ENCODE peak calls at places on chromosomes 6 and 20, in six cellular contexts. S, G, T, M, B and R are unnamed samples.

GRCh38 chr6:27168586-27169443 is 78.7 kb upstream of the PRSS16 start:
- DNase-seq in B (no peak), T (no peak), S (no peak), M (no peak), G (no peak), R (peak)

GRCh38 chr6:88380618-88381288 is 214.6 kb upstream of the CNR1 start:
- DNase-seq in T (no peak), B (no peak), G (no peak), M (no peak), S (no peak), R (no peak)

GRCh38 chr6:79872986-79873385 is 74.4 kb downstream of the ELOVL4 start:
- DNase-seq in T (no peak), G (no peak), M (no peak), S (no peak), B (no peak), R (no peak)

GRCh38 chr6:736657-737446 is 43.9 kb upstream of the EXOC2 start:
- DNase-seq in B (no peak), S (no peak), M (no peak), G (no peak), T (no peak), R (no peak)

GRCh38 chr6:137798261-137798660 is 68.8 kb upstream of the TNFAIP3 start:
- DNase-seq in B (no peak), M (no peak), G (no peak), S (no peak), T (no peak), R (peak)

GRCh38 chr20:25676164-25676809 is 20.4 kb downstream of the ZNF337 start:
- DNase-seq in S (no peak), T (no peak), G (no peak), B (no peak), M (no peak), R (no peak)

GRCh38 chr6:41732601-41733348 is 2.6 kb downstream of the TFEB start:
- DNase-seq in G (no peak), M (no peak), B (peak), T (peak), S (no peak), R (peak)

GRCh38 chr6:91860951-91861350 is 1274.1 kb upstream of the MAP3K7 start:
- DNase-seq in T (no peak), B (no peak), S (no peak), G (no peak), M (no peak), R (no peak)

GRCh38 chr6:20415304-20416062 is 13.8 kb downstream of the E2F3 start:
- DNase-seq in B (no peak), S (no peak), M (no peak), G (no peak), T (no peak), R (no peak)

GRCh38 chr6:135922746-135923145 is 71.2 kb downstream of the PDE7B start:
- DNase-seq in T (no peak), S (peak), M (no peak), G (no peak), B (no peak), R (no peak)

GRCh38 chr6:82589509-82590206 is 226.0 kb downstream of the TPBG start:
- DNase-seq in G (peak), M (no peak), B (peak), T (peak), S (no peak), R (peak)

GRCh38 chr20:56229821-56230220 is 18.7 kb upstream of the MC3R start:
- DNase-seq in B (no peak), G (no peak), S (no peak), M (no peak), T (no peak), R (no peak)

GRCh38 chr6:11050735-11051134 is 6.6 kb upstream of the ELOVL2 start:
- DNase-seq in M (no peak), G (no peak), S (no peak), T (no peak), B (no peak), R (no peak)

GRCh38 chr6:137776786-137777185 is 90.3 kb upstream of the TNFAIP3 start:
- DNase-seq in S (no peak), T (no peak), B (no peak), M (no peak), G (no peak), R (peak)

GRCh38 chr6:1111361-1111760 is 200.5 kb upstream of the FOXQ1 start:
- DNase-seq in S (no peak), T (no peak), B (no peak), M (no peak), G (no peak), R (no peak)

GRCh38 chr6:28203201-28203600 is 21.9 kb upstream of the ZSCAN9 start:
- DNase-seq in S (no peak), T (no peak), G (peak), B (no peak), M (no peak), R (no peak)
- TF ChIP-seq CTCF in S (no peak), T (no peak), G (no peak), B (no peak), M (no peak), R (no peak)

GRCh38 chr20:21127201-21127981 is 1.5 kb downstream of the KIZ start:
- DNase-seq in M (no peak), T (no peak), B (no peak), S (no peak), G (no peak), R (peak)

GRCh38 chr20:21124190-21124589 is 1.7 kb upstream of the KIZ start:
- DNase-seq in S (no peak), B (no peak), G (no peak), T (no peak), M (no peak), R (peak)

GRCh38 chr20:21129861-21130260 is 4.0 kb downstream of the KIZ start:
- DNase-seq in B (no peak), G (no peak), M (no peak), S (no peak), T (no peak), R (no peak)

GRCh38 chr20:21125849-21126840 is at the start of gene KIZ:
- DNase-seq in S (peak), B (peak), G (peak), T (peak), M (peak), R (peak)

DNA sequence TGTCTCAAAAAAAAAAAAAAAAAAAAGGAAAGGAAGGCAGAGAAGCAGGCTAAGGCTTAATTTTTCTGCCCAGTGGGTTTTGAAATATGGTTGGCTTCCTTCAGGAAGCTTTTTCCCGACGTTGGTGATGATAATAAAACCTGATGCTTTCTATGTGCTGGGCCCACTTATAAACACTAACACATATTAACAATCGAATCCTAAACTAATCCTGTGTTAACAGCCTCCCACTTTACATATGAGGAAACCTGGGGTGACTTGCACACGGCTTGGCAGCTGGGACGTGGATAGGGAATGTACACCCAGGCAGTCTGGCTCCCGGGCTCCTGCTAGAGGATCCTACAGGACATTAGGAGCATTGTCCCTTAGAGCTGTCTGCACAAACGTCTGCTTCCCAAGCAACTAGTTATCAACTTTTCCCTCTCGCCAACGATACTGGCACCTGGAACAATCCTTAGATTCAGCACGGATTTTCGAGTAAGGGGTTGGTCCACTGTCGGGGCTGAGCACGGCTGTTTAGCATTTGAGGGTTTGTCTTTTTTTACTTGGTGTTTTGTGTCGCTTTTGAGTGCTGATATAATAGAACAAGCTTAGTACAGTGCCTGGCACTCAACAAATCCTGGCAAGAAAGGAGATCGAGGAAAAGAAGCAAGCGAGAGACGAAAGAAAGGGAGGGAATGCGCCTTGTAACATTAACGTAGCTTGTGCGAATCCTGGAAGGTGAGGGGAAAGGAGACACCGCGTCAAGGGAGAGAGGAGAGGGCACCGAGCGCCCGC is 622 bp upstream of the KIZ start:
- DNase-seq in G (peak), B (peak), S (peak), M (peak), T (peak), R (peak)
- TF ChIP-seq CTCF in G (no peak), B (no peak), S (no peak), M (no peak), T (no peak), R (peak)

DNA sequence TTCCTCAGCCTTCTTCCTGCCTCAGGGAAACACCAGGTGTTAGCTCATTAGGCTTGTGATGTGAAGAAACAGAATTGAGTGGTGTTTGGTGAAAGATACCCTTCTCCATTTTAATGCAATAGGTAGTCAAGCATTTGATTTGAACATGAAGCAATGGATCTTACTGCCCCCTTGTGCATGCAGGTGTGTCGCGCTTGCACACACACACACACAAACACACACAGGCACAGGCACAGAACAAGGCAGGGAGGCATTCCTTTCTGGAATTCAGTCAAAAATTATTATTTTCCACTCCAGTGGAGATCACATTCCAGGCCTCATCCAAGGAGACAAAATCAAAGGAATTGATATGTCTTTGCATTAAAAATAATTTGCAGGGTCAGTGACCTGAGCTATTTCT is 667.0 kb upstream of the MARCKS start:
- DNase-seq in M (no peak), B (no peak), S (no peak), T (no peak), G (peak), R (no peak)
- TF ChIP-seq CTCF in M (no peak), B (no peak), S (no peak), T (no peak), G (no peak), R (no peak)

GRCh38 chr6:120764312-120764711 is 570.0 kb downstream of the TBC1D32 start:
- DNase-seq in T (no peak), B (no peak), M (no peak), S (no peak), G (no peak), R (no peak)
- TF ChIP-seq CTCF in T (no peak), B (no peak), M (no peak), S (no peak), G (no peak), R (no peak)

GRCh38 chr20:63172726-63173125 is 43.2 kb downstream of the YTHDF1 start:
- DNase-seq in B (peak), T (peak), M (no peak), S (no peak), G (peak), R (no peak)
- TF ChIP-seq CTCF in B (peak), T (no peak), M (no peak), S (no peak), G (peak), R (peak)

GRCh38 chr6:133837801-133838349 is 51.0 kb upstream of the TCF21 start:
- DNase-seq in G (peak), S (no peak), T (peak), M (peak), B (peak), R (peak)
- TF ChIP-seq CTCF in G (peak), S (peak), T (peak), M (peak), B (peak), R (peak)

GRCh38 chr20:58048096-58048702 is 180.3 kb downstream of the ANKRD60 start:
- DNase-seq in S (no peak), G (peak), B (no peak), T (no peak), M (peak), R (no peak)
- TF ChIP-seq CTCF in S (no peak), G (no peak), B (no peak), T (no peak), M (no peak), R (no peak)

DNA sequence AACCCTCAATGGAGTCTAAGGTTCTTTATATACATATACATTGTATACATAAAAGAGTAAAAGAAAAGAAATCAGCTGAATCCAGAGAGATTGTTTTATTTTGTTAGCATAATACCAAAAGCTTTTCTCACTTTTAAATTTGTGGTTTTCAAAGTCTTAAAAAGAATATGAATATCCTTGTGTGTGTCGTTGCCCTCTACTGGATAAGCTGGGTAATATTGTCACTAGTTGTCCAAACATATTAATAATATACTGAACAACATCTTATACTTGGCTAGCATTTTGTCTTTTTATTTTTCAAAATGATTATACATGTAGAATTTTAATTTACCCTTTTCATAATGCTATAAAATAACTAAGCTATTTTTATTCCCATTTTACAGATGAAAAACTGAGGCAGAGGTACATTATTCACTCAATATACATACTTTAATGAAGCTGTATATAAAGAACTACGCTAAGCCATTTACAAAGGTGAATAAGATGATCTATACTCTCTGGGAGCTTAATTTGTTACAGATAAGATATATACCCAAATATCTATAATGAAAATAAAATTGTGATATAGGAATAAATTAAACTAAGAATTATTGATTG is 531.7 kb downstream of the TFAP2B start:
- DNase-seq in B (peak), T (peak), M (no peak), G (no peak), S (no peak), R (peak)
- TF ChIP-seq CTCF in B (peak), T (peak), M (no peak), G (peak), S (no peak), R (no peak)

GRCh38 chr20:44597516-44597915 is 15.1 kb downstream of the PKIG start:
- DNase-seq in M (no peak), B (no peak), G (no peak), T (no peak), S (no peak), R (no peak)

GRCh38 chr20:44600301-44600700 is 17.9 kb downstream of the PKIG start:
- DNase-seq in G (no peak), T (no peak), B (no peak), S (no peak), M (no peak), R (no peak)

GRCh38 chr20:44597930-44598329 is 15.6 kb downstream of the PKIG start:
- DNase-seq in S (no peak), G (no peak), T (no peak), M (no peak), B (no peak), R (no peak)

GRCh38 chr20:44599715-44600114 is 17.3 kb downstream of the PKIG start:
- DNase-seq in G (no peak), T (no peak), B (no peak), S (no peak), M (no peak), R (no peak)

DNA sequence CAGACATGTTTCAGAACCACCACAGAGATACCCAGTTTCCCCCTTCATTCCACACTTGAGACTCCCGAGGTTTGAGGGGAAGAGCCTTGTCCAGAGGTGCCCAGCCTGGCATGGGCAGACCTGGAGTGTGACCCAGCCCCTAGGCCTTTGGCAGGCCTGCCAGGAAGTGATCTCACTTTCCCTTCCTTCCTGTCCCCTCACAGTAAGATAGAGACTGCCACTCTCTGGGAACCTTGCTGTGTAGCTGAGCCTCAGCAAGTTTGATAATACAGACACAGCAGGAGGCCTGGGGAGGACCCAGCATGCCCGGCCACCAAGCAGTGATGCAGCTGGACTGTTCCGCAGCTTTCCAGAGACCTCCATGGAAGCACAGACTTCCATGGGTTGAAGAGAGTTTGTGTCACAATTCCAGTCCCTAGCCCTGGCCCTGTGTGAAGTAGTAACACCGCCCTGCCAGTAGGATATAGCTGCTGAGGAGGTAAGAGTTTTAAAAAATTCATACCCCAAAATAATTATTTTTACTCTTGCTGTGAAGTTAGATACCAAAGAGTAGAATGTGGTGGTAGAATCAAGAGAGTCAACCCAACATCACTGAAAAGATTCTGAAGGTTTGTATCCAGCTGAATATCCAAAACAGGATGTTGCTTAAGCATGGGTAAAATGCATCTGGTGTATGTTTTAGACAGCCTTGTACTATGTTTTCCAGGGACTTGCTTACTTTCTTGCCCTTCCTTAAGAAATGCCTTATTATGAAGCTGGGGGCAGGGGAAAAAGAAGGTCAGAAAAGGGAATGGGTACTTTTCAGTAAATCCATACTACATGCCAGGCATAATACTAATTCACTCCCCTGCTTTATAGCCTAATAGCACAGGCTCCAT is 16.3 kb downstream of the PKIG start:
- DNase-seq in M (no peak), G (no peak), B (no peak), S (peak), T (peak), R (peak)
- TF ChIP-seq CTCF in M (no peak), G (no peak), B (peak), S (no peak), T (no peak), R (peak)